ENCODE peak calls at places on chromosomes 1 and 21, in six cellular contexts. J, C, F, P, S and E are unnamed samples.

GRCh38 chr1:239276051-239276450 is 110.3 kb upstream of the CHRM3 start:
- DNase-seq in J (no peak), C (no peak), F (no peak), P (no peak), S (no peak), E (no peak)

GRCh38 chr1:200302192-200302892 is 107.5 kb downstream of the ZNF281 start:
- DNase-seq in C (peak; percentile 67), P (peak; percentile 53), S (peak; percentile 67), F (peak; percentile 70), J (peak; percentile 88), E (peak; percentile 70)

GRCh38 chr1:185483647-185484450 is 166.8 kb upstream of the IVNS1ABP start:
- DNase-seq in S (peak; percentile 35), C (peak; percentile 6), F (peak; percentile 97), J (no peak), P (peak; percentile 26), E (no peak)

GRCh38 chr1:74205236-74205635 is 7.2 kb downstream of the FPGT start:
- DNase-seq in P (no peak), F (peak; percentile 15), J (no peak), C (peak; percentile 1), S (no peak), E (no peak)

GRCh38 chr1:109040627-109041613 is 982 bp downstream of the WDR47 start:
- DNase-seq in J (no peak), C (peak; percentile 67), F (peak; percentile 54), S (peak; percentile 6), P (peak; percentile 41), E (peak; percentile 82)

GRCh38 chr1:39539252-39539790 is 37.3 kb downstream of the PABPC4 start:
- DNase-seq in P (peak; percentile 85), J (peak; percentile 76), C (peak; percentile 88), F (peak; percentile 84), S (peak; percentile 72), E (peak; percentile 82)

GRCh38 chr21:32537569-32537881 is 47.8 kb downstream of the TCP10L start:
- DNase-seq in P (no peak), F (no peak), J (peak; percentile 2), S (no peak), C (no peak), E (no peak)

GRCh38 chr1:7884757-7885156 is 31.9 kb upstream of the UTS2 start:
- DNase-seq in J (no peak), P (no peak), F (no peak), C (no peak), S (no peak), E (no peak)

GRCh38 chr1:1359316-1359667 is 937 bp upstream of the MXRA8 start:
- DNase-seq in F (peak; percentile 87), J (no peak), C (no peak), S (no peak), P (no peak), E (no peak)

GRCh38 chr1:228293816-228294500 is 86.1 kb downstream of the OBSCN start:
- DNase-seq in J (no peak), C (no peak), F (no peak), S (no peak), P (no peak), E (no peak)

GRCh38 chr1:3827813-3828307 is 29.2 kb downstream of the CEP104 start:
- DNase-seq in F (no peak), S (peak; percentile 37), P (no peak), J (no peak), C (peak; percentile 70), E (no peak)

GRCh38 chr1:197065549-197065948 is 1.5 kb downstream of the F13B start:
- DNase-seq in J (no peak), P (no peak), F (peak; percentile 67), S (no peak), C (no peak), E (no peak)

GRCh38 chr1:241819340-241819866 is 28.6 kb upstream of the EXO1 start:
- DNase-seq in P (no peak), F (no peak), J (no peak), C (no peak), S (no peak), E (no peak)

GRCh38 chr1:44237721-44238457 is 24.6 kb downstream of the DMAP1 start:
- DNase-seq in P (peak; percentile 88), C (peak; percentile 93), F (peak; percentile 23), J (no peak), S (no peak), E (peak; percentile 78)

GRCh38 chr1:240091614-240092300 is at the start of gene FMN2:
- DNase-seq in J (peak; percentile 58), S (peak; percentile 75), F (peak; percentile 80), C (peak; percentile 78), P (peak; percentile 39), E (no peak)

GRCh38 chr1:201020040-201020591 is 3.4 kb downstream of the KIF21B start:
- DNase-seq in J (peak; percentile 86), P (no peak), C (peak; percentile 45), F (no peak), S (no peak), E (peak; percentile 47)

GRCh38 chr1:44826375-44827196 is 16.5 kb downstream of the PTCH2 start:
- DNase-seq in P (no peak), F (no peak), C (no peak), J (no peak), S (no peak), E (no peak)

GRCh38 chr21:42013338-42013737 is 3.2 kb upstream of the ZBTB21 start:
- DNase-seq in C (no peak), S (no peak), J (no peak), P (no peak), F (no peak), E (no peak)

GRCh38 chr1:10495475-10495817 is 20.7 kb downstream of the PEX14 start:
- DNase-seq in C (no peak), J (no peak), F (no peak), P (no peak), S (no peak), E (no peak)

GRCh38 chr1:43853161-43853921 is 80.3 kb upstream of the ARTN start:
- DNase-seq in C (no peak), F (peak; percentile 89), S (peak; percentile 36), P (no peak), J (peak; percentile 83), E (peak; percentile 63)

GRCh38 chr21:44682580-44683151 is 703 bp upstream of the KRTAP12-1 start:
- DNase-seq in S (no peak), J (no peak), C (no peak), F (no peak), P (no peak), E (no peak)

GRCh38 chr1:201696217-201696761 is 132.7 kb upstream of the IPO9 start:
- DNase-seq in F (peak; percentile 97), C (no peak), S (peak; percentile 92), J (no peak), P (peak; percentile 44), E (no peak)

GRCh38 chr1:226255380-226255779 is 31.9 kb downstream of the MIXL1 start:
- DNase-seq in F (peak; percentile 7), P (no peak), C (no peak), J (no peak), S (no peak), E (no peak)

GRCh38 chr1:226248091-226248490 is 24.6 kb downstream of the MIXL1 start:
- DNase-seq in F (peak; percentile 56), P (no peak), S (no peak), C (no peak), J (peak; percentile 56), E (peak; percentile 89)

GRCh38 chr1:226250511-226250910 is 27.0 kb downstream of the MIXL1 start:
- DNase-seq in P (no peak), S (no peak), J (no peak), C (no peak), F (no peak), E (peak; percentile 92)

DNA sequence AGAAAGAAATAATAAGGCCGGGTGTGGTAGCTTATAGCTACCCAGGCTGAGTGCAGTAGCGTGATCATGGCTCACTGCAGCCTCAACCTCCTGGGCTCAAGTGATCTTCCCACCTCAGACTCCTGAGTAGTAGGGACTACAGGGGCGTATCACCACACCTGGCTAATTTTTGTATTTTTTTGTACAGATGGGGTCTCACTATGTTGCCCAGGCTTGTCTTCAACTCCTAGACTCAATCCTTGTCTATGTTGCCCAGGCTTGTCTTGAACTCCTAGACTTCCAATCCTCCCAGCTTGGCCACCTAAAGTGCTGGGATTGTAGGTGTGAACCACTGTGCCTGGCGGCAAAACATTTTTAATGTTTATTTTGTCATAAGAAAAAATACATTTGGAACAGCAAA is 30.5 kb downstream of the MIXL1 start:
- DNase-seq in J (no peak), S (no peak), C (no peak), F (no peak), P (no peak), E (no peak)
- H3K9me2 ChIP-seq in J (no peaks in the 10 kb centered on the region), S (no peaks in the 10 kb centered on the region), C (no peaks in the 10 kb centered on the region), F (no peaks in the 10 kb centered on the region), P (no peaks in the 10 kb centered on the region), E (no peaks in the 10 kb centered on the region)

DNA sequence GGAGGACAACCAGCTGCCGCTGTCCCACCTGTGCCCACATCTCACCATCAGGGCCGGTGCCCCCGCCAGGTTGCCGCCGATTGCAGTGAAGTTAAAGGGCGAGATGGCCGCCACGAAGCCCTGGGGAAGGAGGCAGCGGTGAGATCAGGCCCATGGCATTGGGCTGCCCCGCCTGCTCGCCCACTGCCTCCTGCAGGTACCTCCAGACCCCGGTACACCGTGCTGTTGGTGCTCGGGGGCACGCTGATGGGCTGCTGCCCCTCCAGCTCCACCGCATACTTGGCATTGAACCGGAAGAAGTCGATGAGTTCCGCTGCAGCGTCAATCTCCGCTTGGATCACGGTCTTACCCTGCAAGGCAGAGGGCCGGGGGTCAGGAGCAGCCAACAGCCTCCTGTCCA is 19.3 kb downstream of the ALDH4A1 start:
- DNase-seq in J (no peak), S (no peak), C (no peak), F (no peak), P (no peak), E (no peak)
- H3K9me2 ChIP-seq in J (no peaks in the 10 kb centered on the region), S (no peaks in the 10 kb centered on the region), C (no peaks in the 10 kb centered on the region), F (no peaks in the 10 kb centered on the region), P (no peaks in the 10 kb centered on the region), E (no peaks in the 10 kb centered on the region)

GRCh38 chr1:24503870-24504523 is 1.4 kb downstream of the RCAN3 start:
- DNase-seq in J (no peak), P (no peak), F (no peak), C (no peak), S (peak; percentile 5), E (no peak)
- H3K9me2 ChIP-seq in J (no peaks in the 10 kb centered on the region), P (no peaks in the 10 kb centered on the region), F (no peaks in the 10 kb centered on the region), C (no peaks in the 10 kb centered on the region), S (no peaks in the 10 kb centered on the region), E (no peaks in the 10 kb centered on the region)

GRCh38 chr1:17684810-17685209 is 70.3 kb upstream of the ACTL8 start:
- DNase-seq in F (no peak), J (no peak), P (no peak), C (no peak), S (no peak), E (no peak)

GRCh38 chr1:17687125-17687524 is 68.0 kb upstream of the ACTL8 start:
- DNase-seq in F (peak; percentile 10), J (no peak), C (no peak), S (no peak), P (no peak), E (no peak)

GRCh38 chr1:17688217-17688810 is 66.8 kb upstream of the ACTL8 start:
- DNase-seq in F (no peak), J (no peak), S (no peak), P (no peak), C (no peak), E (no peak)

GRCh38 chr1:17683551-17683950 is 71.6 kb upstream of the ACTL8 start:
- DNase-seq in J (no peak), C (no peak), F (no peak), S (no peak), P (no peak), E (no peak)

DNA sequence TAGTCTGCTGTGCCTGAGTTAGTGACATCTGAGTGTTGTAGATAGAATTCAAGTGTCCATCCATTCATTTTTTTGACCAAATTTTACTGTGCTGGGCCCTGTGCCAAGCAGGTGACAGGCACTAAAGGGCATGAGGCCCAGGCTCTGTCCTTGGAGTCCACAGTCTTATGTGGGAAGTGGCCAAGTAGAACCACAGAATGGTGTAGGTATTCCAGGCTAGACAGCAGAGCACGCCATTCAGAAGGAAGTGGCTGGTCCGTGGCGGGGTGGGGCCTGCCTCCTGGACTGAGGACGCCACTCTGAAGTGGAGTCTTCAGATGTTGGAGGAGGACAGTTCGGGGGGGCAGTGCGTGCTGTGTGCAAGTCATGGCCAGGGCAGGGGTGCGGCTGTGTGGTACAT is 68.9 kb upstream of the ACTL8 start:
- DNase-seq in S (no peak), F (no peak), C (no peak), P (no peak), J (no peak), E (no peak)
- H3K9me2 ChIP-seq in S (no peaks in the 10 kb centered on the region), F (no peaks in the 10 kb centered on the region), C (no peaks in the 10 kb centered on the region), P (no peaks in the 10 kb centered on the region), J (no peaks in the 10 kb centered on the region), E (no peaks in the 10 kb centered on the region)